ENCODE peak calls at places on chromosome 4, in ten cellular contexts. G is aorta, C is NB4, Q is cardiac muscle cell, U is prostate gland, D is brain microvascular endothelial cell, M is fibroblast of lung, A is left ventricle myocardium inferior, V is dorsolateral prefrontal cortex, K is upper lobe of right lung. I is an unnamed sample.

GRCh38 chr4:98688416-98689290 is 30.2 kb upstream of the TSPAN5 start:
- DNase-seq in G (no peak), C (peak), Q (no peak), U (no peak), D (peak), M (peak), A (no peak), V (no peak), K (no peak), I (peak)

GRCh38 chr4:46931981-46932380 is 22.9 kb upstream of the COX7B2 start:
- DNase-seq in G (peak), C (peak), Q (peak), U (no peak), D (peak), M (peak), A (no peak), V (no peak), K (no peak), I (no peak)

GRCh38 chr4:85932371-85933305 is 427.2 kb downstream of the MAPK10 start:
- DNase-seq in G (no peak), C (no peak), Q (peak), U (no peak), D (no peak), M (no peak), A (no peak), V (no peak), K (no peak), I (peak)

GRCh38 chr4:113293043-113293560 is 243.6 kb downstream of the ANK2 start:
- DNase-seq in G (peak), C (no peak), Q (no peak), U (no peak), D (peak), M (peak), A (no peak), V (no peak), K (no peak), I (peak)

GRCh38 chr4:98802673-98803286 is 126.2 kb downstream of the EIF4E start:
- DNase-seq in G (no peak), C (no peak), Q (no peak), U (no peak), D (peak), M (no peak), A (no peak), V (no peak), K (no peak), I (no peak)

GRCh38 chr4:133390198-133390855 is 241.2 kb downstream of the PCDH10 start:
- DNase-seq in G (no peak), C (no peak), Q (peak), U (no peak), D (no peak), M (no peak), A (no peak), V (no peak), K (no peak), I (no peak)

GRCh38 chr4:101678180-101678579 is 112.3 kb upstream of the BANK1 start:
- DNase-seq in G (no peak), C (no peak), Q (no peak), U (no peak), D (no peak), M (peak), A (no peak), V (no peak), K (no peak), I (no peak)

GRCh38 chr4:7313361-7313811 is 121.0 kb downstream of the SORCS2 start:
- DNase-seq in G (no peak), C (no peak), Q (no peak), U (no peak), D (no peak), M (no peak), A (no peak), V (no peak), K (no peak), I (no peak)

GRCh38 chr4:54838301-54838700 is 180.5 kb downstream of the KIT start:
- DNase-seq in G (no peak), C (no peak), Q (no peak), U (no peak), D (no peak), M (no peak), A (no peak), V (no peak), K (no peak), I (no peak)

GRCh38 chr4:52751349-52751911 is at the start of gene ERVMER34-1:
- DNase-seq in G (peak), C (no peak), Q (peak), U (peak), D (peak), M (peak), A (peak), V (peak), K (peak), I (peak)

GRCh38 chr4:94571720-94572119 is 120.0 kb downstream of the PDLIM5 start:
- DNase-seq in G (no peak), C (no peak), Q (no peak), U (no peak), D (no peak), M (no peak), A (no peak), V (no peak), K (no peak), I (no peak)

GRCh38 chr4:72974694-72975487 is 94.6 kb downstream of the COX18 start:
- DNase-seq in G (no peak), C (peak), Q (no peak), U (no peak), D (peak), M (peak), A (no peak), V (no peak), K (no peak), I (no peak)

GRCh38 chr4:139609647-139610046 is 53.6 kb upstream of the SETD7 start:
- DNase-seq in G (no peak), C (no peak), Q (no peak), U (no peak), D (peak), M (peak), A (no peak), V (no peak), K (no peak), I (peak)

GRCh38 chr4:102474736-102475504 is 26.2 kb upstream of the NFKB1 start:
- DNase-seq in G (no peak), C (no peak), Q (no peak), U (no peak), D (no peak), M (no peak), A (no peak), V (no peak), K (no peak), I (no peak)

GRCh38 chr4:93157984-93158383 is 670.6 kb upstream of the ATOH1 start:
- DNase-seq in G (no peak), C (peak), Q (peak), U (no peak), D (no peak), M (peak), A (no peak), V (no peak), K (no peak), I (no peak)

GRCh38 chr4:38132843-38133662 is 172.9 kb downstream of the PTTG2 start:
- DNase-seq in G (no peak), C (no peak), Q (no peak), U (no peak), D (no peak), M (no peak), A (no peak), V (no peak), K (no peak), I (no peak)

GRCh38 chr4:148067307-148067916 is 335.5 kb downstream of the ARHGAP10 start:
- DNase-seq in G (no peak), C (no peak), Q (peak), U (no peak), D (no peak), M (no peak), A (no peak), V (no peak), K (no peak), I (no peak)

GRCh38 chr4:57490520-57490919 is 380.3 kb upstream of the IGFBP7 start:
- DNase-seq in G (no peak), C (no peak), Q (no peak), U (no peak), D (no peak), M (no peak), A (no peak), V (no peak), K (no peak), I (no peak)

GRCh38 chr4:37967749-37968148 is 7.6 kb downstream of the PTTG2 start:
- DNase-seq in G (no peak), C (no peak), Q (no peak), U (no peak), D (no peak), M (peak), A (no peak), V (no peak), K (no peak), I (no peak)

GRCh38 chr4:188396037-188396436 is 256.8 kb downstream of the TRIML1 start:
- DNase-seq in G (no peak), C (no peak), Q (no peak), U (no peak), D (no peak), M (no peak), A (no peak), V (no peak), K (no peak), I (no peak)

GRCh38 chr4:56686537-56687231 is 5.6 kb upstream of the HOPX start:
- DNase-seq in G (no peak), C (no peak), Q (no peak), U (no peak), D (no peak), M (no peak), A (no peak), V (no peak), K (no peak), I (no peak)

DNA sequence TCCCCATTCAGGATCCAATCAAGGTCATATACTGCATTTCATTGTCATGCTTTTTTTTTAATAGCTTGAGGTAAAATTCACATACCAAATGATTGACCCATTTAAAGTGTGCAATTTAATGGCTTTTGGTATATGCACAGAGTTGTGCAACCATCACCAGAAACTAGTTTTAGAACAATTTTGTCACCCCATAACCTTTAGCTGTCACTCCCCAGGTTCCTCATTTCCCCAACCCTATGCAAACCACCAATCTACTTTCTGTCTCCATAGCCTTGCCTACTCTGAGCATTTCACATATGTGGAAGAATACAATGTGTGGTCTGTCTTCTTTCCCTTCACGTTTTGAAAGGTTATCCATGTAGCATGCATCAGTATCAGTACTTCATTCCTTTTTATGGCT is 1.4 kb upstream of the SMAD1 start:
- DNase-seq in G (no peak), C (peak), Q (no peak), U (no peak), D (no peak), M (no peak), A (no peak), V (no peak), K (no peak), I (no peak)
- H3K4me3 ChIP-seq in G (no peak), C (no peak), Q (no peak), U (no peak), D (no peak), M (no peak), A (peak), V (no peak), K (peak), I (no peak)

GRCh38 chr4:2954358-2955185 is 8.6 kb downstream of the NOP14 start:
- DNase-seq in G (no peak), C (peak), Q (no peak), U (no peak), D (no peak), M (no peak), A (no peak), V (no peak), K (no peak), I (no peak)
- H3K4me3 ChIP-seq in G (no peak), C (no peak), Q (no peak), U (no peak), D (no peak), M (no peak), A (no peak), V (no peak), K (no peak), I (no peak)

GRCh38 chr4:8507251-8507570 is 66.6 kb downstream of the TRMT44 start:
- DNase-seq in G (no peak), C (no peak), Q (no peak), U (no peak), D (peak), M (no peak), A (no peak), V (no peak), K (no peak), I (no peak)

GRCh38 chr4:8507624-8508023 is 67.0 kb downstream of the TRMT44 start:
- DNase-seq in G (no peak), C (no peak), Q (no peak), U (no peak), D (no peak), M (no peak), A (no peak), V (no peak), K (no peak), I (no peak)

GRCh38 chr4:8505229-8505628 is 64.7 kb downstream of the TRMT44 start:
- DNase-seq in G (no peak), C (no peak), Q (no peak), U (no peak), D (no peak), M (no peak), A (no peak), V (no peak), K (no peak), I (no peak)

GRCh38 chr4:8506006-8506372 is 65.4 kb downstream of the TRMT44 start:
- DNase-seq in G (no peak), C (no peak), Q (no peak), U (no peak), D (no peak), M (no peak), A (no peak), V (no peak), K (no peak), I (no peak)

DNA sequence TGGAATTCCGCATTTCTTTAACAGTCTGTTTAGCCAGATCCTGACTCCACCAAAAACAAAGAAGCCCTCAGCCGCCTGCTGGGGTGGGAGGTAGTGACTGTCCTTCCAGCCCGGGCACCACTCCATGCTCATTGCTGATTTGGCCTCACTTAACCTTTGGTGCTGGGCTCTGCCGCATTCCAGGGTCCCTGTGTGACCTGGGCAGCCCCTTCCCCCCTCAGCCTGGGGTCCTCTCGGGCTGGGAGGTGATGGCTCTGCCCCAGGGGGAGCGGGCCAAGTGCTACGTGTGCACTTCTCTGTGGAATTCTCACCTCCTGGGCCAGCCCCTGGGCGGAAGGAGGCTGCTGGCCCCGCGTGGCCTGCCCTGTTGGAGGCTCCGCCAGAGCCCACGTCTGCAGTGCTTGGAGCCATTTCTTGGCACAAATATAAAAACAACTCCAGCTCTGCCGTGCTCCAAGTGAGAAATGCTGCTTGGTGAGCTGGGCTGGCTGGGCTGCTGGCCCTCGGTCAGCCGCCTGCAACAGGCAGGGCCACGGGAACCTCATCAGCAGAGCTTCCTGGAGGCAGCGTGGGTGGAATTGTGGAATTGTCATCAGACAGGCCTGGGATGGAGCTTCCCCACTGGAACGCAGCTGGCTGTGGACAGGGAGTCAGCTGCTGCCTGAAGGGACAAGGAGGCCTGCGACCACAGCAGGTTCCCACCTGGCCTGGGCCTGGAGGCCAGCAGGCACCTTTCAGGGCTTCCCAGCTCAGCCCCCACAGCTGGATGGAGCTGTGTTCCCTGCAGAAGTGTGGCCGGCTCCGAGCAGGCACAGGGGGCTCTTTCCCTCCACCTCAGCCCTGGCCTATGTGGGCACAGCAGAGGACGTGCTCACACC is 66.0 kb downstream of the TRMT44 start:
- DNase-seq in G (peak), C (no peak), Q (no peak), U (no peak), D (peak), M (peak), A (peak), V (no peak), K (no peak), I (peak)
- H3K4me3 ChIP-seq in G (no peak), C (no peak), Q (no peak), U (no peak), D (no peak), M (no peak), A (no peak), V (no peak), K (no peak), I (no peak)

DNA sequence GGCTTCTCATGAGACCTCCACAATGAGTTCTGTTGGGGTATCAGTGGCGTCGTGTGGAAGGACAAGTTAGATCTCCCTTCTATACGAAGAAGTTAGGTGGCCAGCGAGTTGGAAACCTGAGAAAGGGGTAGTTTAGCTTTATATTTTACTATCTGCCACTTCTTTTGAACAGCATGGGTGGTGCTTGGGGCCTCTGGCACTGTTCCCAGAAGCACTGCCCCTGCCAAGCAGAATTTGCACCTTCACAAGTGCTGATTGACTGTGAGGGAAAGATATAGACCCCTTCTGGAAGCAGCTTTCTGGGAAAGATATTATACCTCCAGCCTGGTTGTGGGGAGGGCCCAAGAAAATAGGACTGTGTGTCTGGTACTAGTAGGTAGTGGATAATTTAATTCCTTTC is 246.9 kb downstream of the FBXO8 start:
- DNase-seq in G (no peak), C (no peak), Q (peak), U (no peak), D (no peak), M (no peak), A (peak), V (no peak), K (no peak), I (no peak)
- H3K4me3 ChIP-seq in G (no peak), C (no peak), Q (no peak), U (no peak), D (no peak), M (no peak), A (no peak), V (no peak), K (no peak), I (no peak)

DNA sequence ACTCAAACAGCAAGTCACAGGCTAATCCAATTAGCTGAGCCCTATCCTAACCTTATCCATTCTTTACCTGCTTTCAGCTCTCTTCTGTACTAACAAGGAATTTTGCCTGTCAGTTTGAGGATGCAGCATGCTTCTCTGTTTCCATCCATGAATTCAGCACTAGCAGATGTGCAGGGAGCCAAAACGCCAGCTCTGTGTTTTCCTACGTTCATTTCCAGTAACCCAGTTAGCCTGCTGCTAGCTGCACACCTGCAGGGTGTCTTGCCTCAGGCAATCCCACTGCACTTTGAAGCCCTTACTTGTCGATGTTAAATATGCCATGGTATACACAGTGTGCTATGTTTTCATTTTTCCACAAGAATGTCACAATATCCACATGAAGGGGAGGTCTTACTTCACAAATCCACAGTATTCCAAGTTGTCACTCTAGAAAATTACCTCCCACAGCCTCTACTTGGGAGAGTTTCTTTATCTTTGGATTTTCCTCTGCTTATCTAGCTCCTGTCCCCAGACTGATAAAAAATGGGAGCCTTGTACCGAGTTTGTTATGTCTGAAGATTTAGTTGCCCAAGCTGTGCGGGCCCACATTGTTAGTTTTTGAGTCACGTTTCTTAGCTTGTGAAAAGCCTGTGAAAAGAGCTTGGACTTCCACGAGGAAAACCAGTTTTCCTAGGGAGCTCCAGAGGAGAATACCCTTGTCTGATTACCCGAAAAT is 127.6 kb upstream of the HHIP start:
- DNase-seq in G (no peak), C (no peak), Q (peak), U (no peak), D (peak), M (peak), A (no peak), V (no peak), K (no peak), I (no peak)
- H3K4me3 ChIP-seq in G (no peak), C (no peak), Q (no peak), U (no peak), D (no peak), M (no peak), A (no peak), V (no peak), K (no peak), I (no peak)

GRCh38 chr4:10180603-10180926 is 64.0 kb upstream of the WDR1 start:
- DNase-seq in G (no peak), C (peak), Q (no peak), U (no peak), D (no peak), M (no peak), A (no peak), V (no peak), K (no peak), I (no peak)
- H3K4me3 ChIP-seq in G (no peak), C (peak), Q (no peak), U (no peak), D (no peak), M (no peak), A (no peak), V (no peak), K (no peak), I (no peak)

GRCh38 chr4:8613421-8614364 is 21.1 kb downstream of the CPZ start:
- DNase-seq in G (peak), C (no peak), Q (no peak), U (no peak), D (no peak), M (no peak), A (no peak), V (no peak), K (no peak), I (no peak)
- H3K4me3 ChIP-seq in G (no peak), C (no peak), Q (no peak), U (no peak), D (no peak), M (no peak), A (no peak), V (no peak), K (no peak), I (no peak)

GRCh38 chr4:88357262-88357661 is 21.4 kb upstream of the HERC6 start:
- DNase-seq in G (no peak), C (no peak), Q (no peak), U (no peak), D (no peak), M (no peak), A (no peak), V (no peak), K (no peak), I (no peak)
- H3K4me3 ChIP-seq in G (no peak), C (no peak), Q (no peak), U (no peak), D (no peak), M (no peak), A (no peak), V (no peak), K (no peak), I (no peak)

GRCh38 chr4:153259679-153260078 is 55.4 kb downstream of the TRIM2 start:
- DNase-seq in G (no peak), C (no peak), Q (no peak), U (no peak), D (no peak), M (no peak), A (no peak), V (no peak), K (no peak), I (no peak)
- H3K4me3 ChIP-seq in G (no peak), C (no peak), Q (no peak), U (no peak), D (no peak), M (no peak), A (no peak), V (peak), K (no peak), I (no peak)

DNA sequence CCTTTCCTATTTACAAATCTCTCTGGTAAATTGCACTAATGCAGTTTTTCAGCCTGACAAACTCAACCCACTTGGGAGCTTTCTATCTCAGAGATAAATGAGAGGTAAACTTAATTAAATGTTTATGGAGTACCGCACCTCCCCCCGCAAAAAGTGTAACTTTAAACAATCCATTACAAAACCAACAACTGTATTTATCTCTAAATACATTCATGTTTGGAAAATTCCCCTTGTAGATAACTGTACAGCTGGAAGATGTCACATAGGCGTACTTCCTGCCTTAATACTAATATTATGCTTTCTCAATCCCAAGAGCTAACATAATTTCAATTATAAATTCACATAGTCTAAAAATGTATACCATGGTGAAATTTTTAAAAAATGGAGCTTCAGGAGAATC is 215.4 kb downstream of the LDB2 start:
- DNase-seq in G (no peak), C (no peak), Q (no peak), U (no peak), D (no peak), M (peak), A (no peak), V (no peak), K (no peak), I (no peak)
- H3K4me3 ChIP-seq in G (no peak), C (no peak), Q (no peak), U (no peak), D (no peak), M (no peak), A (no peak), V (no peak), K (no peak), I (no peak)